ENCODE peak calls at places on chromosome 16, in six cellular contexts. J is stimulated activated CD4-positive, alpha-beta T cell treated with anti-CD3 and anti-CD28 coated beads, Interleukin-15, amount 100 ng/mL, for 48 hours; P is CD8-positive, alpha-beta memory T cell; F is activated T-helper 1 cell treated with anti-CD3 and anti-CD28 coated beads, Interleukin-12 subunit alpha, Interleukin-12 subunit beta, Interleukin-2, Interleukin-4 antibody, amounts not matched to agents 30 ng/mL and 10 ng/mL and 1 ng/mL, durations not matched to agents 14 hours and 24 hours and 36 hours; W is mammary epithelial cell; I is EL. K is an unnamed sample.

GRCh38 chr16:30340621-30341020 is 14.5 kb downstream of the CD2BP2 start:
- DNase-seq in J (no peak), P (no peak), F (no peak), W (no peak), I (no peak), K (no peak)

GRCh38 chr16:50526796-50527195 is 21.4 kb upstream of the NKD1 start:
- DNase-seq in J (no peak), P (no peak), F (no peak), W (no peak), I (no peak), K (no peak)

GRCh38 chr16:67468731-67469130 is 12.2 kb downstream of the ATP6V0D1 start:
- DNase-seq in J (no peak), P (no peak), F (no peak), W (peak), I (no peak), K (no peak)

GRCh38 chr16:88066680-88067529 is 115.7 kb downstream of the BANP start:
- DNase-seq in J (no peak), P (no peak), F (no peak), W (no peak), I (no peak), K (no peak)

GRCh38 chr16:86436466-86437185 is 73.7 kb upstream of the FOXF1 start:
- DNase-seq in J (no peak), P (no peak), F (no peak), W (no peak), I (no peak), K (no peak)

GRCh38 chr16:15865742-15866141 is 8.9 kb upstream of the MYH11 start:
- DNase-seq in J (no peak), P (no peak), F (no peak), W (no peak), I (no peak), K (no peak)

GRCh38 chr16:71229344-71229743 is 1.2 kb downstream of the HYDIN start:
- DNase-seq in J (no peak), P (no peak), F (no peak), W (no peak), I (no peak), K (no peak)

GRCh38 chr16:17222756-17223411 is 247.9 kb downstream of the XYLT1 start:
- DNase-seq in J (no peak), P (no peak), F (no peak), W (no peak), I (no peak), K (no peak)

GRCh38 chr16:29700253-29700987 is 21.4 kb downstream of the QPRT start:
- DNase-seq in J (peak), P (peak), F (peak), W (peak), I (peak), K (peak)

GRCh38 chr16:77660311-77660710 is 62.0 kb upstream of the NUDT7 start:
- DNase-seq in J (no peak), P (no peak), F (no peak), W (peak), I (peak), K (peak)

GRCh38 chr16:8957509-8958157 is 6.1 kb downstream of the USP7 start:
- DNase-seq in J (no peak), P (no peak), F (no peak), W (no peak), I (no peak), K (no peak)

GRCh38 chr16:67571981-67572431 is 9.7 kb downstream of the CTCF start:
- DNase-seq in J (no peak), P (no peak), F (no peak), W (no peak), I (peak), K (peak)

GRCh38 chr16:50809561-50809960 is 67.7 kb downstream of the CYLD start:
- DNase-seq in J (no peak), P (no peak), F (no peak), W (no peak), I (no peak), K (no peak)

GRCh38 chr16:49952386-49952785 is 72.6 kb upstream of the CNEP1R1 start:
- DNase-seq in J (no peak), P (no peak), F (no peak), W (no peak), I (peak), K (peak)

GRCh38 chr16:27529962-27530361 is 19.8 kb downstream of the GTF3C1 start:
- DNase-seq in J (no peak), P (no peak), F (no peak), W (no peak), I (peak), K (no peak)

GRCh38 chr16:676565-677297 is 1.3 kb downstream of the RHBDL1 start:
- DNase-seq in J (no peak), P (no peak), F (no peak), W (peak), I (no peak), K (peak)

GRCh38 chr16:86150646-86151371 is 251.8 kb downstream of the IRF8 start:
- DNase-seq in J (no peak), P (no peak), F (no peak), W (no peak), I (no peak), K (no peak)

GRCh38 chr16:54125751-54126655 is 160.6 kb downstream of the IRX3 start:
- DNase-seq in J (no peak), P (no peak), F (no peak), W (no peak), I (no peak), K (no peak)

GRCh38 chr16:55853114-55853513 is 20.2 kb upstream of the CES1 start:
- DNase-seq in J (no peak), P (no peak), F (no peak), W (peak), I (no peak), K (no peak)

GRCh38 chr16:3963203-3963602 is 82.7 kb upstream of the CREBBP start:
- DNase-seq in J (no peak), P (peak), F (no peak), W (no peak), I (no peak), K (no peak)

GRCh38 chr16:27920391-27920891 is 143.1 kb downstream of the GSG1L start:
- DNase-seq in J (no peak), P (no peak), F (no peak), W (peak), I (no peak), K (peak)

GRCh38 chr16:15507299-15507958 is 73.0 kb downstream of the BMERB1 start:
- DNase-seq in J (no peak), P (no peak), F (no peak), W (peak), I (peak), K (no peak)

GRCh38 chr16:48503779-48504178 is 106.2 kb downstream of the N4BP1 start:
- DNase-seq in J (no peak), P (no peak), F (no peak), W (no peak), I (peak), K (no peak)

GRCh38 chr16:30902070-30902972 is 5.9 kb downstream of the CTF1 start:
- DNase-seq in J (no peak), P (peak), F (peak), W (peak), I (peak), K (peak)

GRCh38 chr16:87391950-87392822 is at the start of gene MAP1LC3B:
- DNase-seq in J (peak), P (peak), F (peak), W (peak), I (peak), K (peak)

GRCh38 chr16:49924078-49924477 is 68.2 kb upstream of the ZNF423 start:
- DNase-seq in J (no peak), P (no peak), F (no peak), W (no peak), I (peak), K (no peak)

GRCh38 chr16:54077412-54077821 is 209.2 kb downstream of the IRX3 start:
- DNase-seq in J (no peak), P (no peak), F (no peak), W (peak), I (peak), K (peak)

GRCh38 chr16:50539053-50539615 is 9.1 kb upstream of the NKD1 start:
- DNase-seq in J (no peak), P (no peak), F (no peak), W (no peak), I (no peak), K (no peak)

GRCh38 chr16:27994686-27995085 is 68.8 kb downstream of the GSG1L start:
- DNase-seq in J (no peak), P (no peak), F (no peak), W (no peak), I (no peak), K (no peak)

GRCh38 chr16:73196670-73197069 is 148.7 kb upstream of the ZFHX3 start:
- DNase-seq in J (no peak), P (no peak), F (no peak), W (peak), I (peak), K (peak)

GRCh38 chr16:58638148-58639036 is 8.8 kb upstream of the CNOT1 start:
- DNase-seq in J (no peak), P (no peak), F (no peak), W (peak), I (peak), K (peak)

GRCh38 chr16:56589141-56590039 is at the start of gene MT3:
- DNase-seq in J (no peak), P (no peak), F (peak), W (no peak), I (peak), K (no peak)

GRCh38 chr16:85955566-85955965 is 56.6 kb downstream of the IRF8 start:
- DNase-seq in J (no peak), P (no peak), F (no peak), W (no peak), I (no peak), K (no peak)

GRCh38 chr16:81804134-81804610 is 25.1 kb downstream of the PLCG2 start:
- DNase-seq in J (no peak), P (no peak), F (no peak), W (no peak), I (no peak), K (no peak)

GRCh38 chr16:83928341-83929055 is 24.5 kb upstream of the OSGIN1 start:
- DNase-seq in J (no peak), P (no peak), F (no peak), W (peak), I (peak), K (peak)

K was measured in RWPE1.